ENCODE peak calls at places on chromosomes 6 and 20, in ten cellular contexts. V is fibroblast of pulmonary artery; F is brain microvascular endothelial cell; U is occipital lobe; E is NCI-H510A treated with DMSO at 0.1 percent for 48 hours; X is GM04503; W is NCI-H2081; O is CD8-positive, alpha-beta T cell; H is ureter; L is choroid plexus epithelial cell. T is an unnamed sample.

GRCh38 chr20:49394264-49394663 is 88.2 kb downstream of the KCNB1 start:
- DNase-seq in V (no peak), F (peak), U (no peak), E (no peak), X (no peak), W (no peak), O (no peak), H (no peak), L (peak), T (no peak)

GRCh38 chr20:36454664-36455427 is 86.5 kb upstream of the MYL9 start:
- DNase-seq in V (no peak), F (no peak), U (peak), E (no peak), X (no peak), W (no peak), O (no peak), H (no peak), L (no peak), T (no peak)

GRCh38 chr6:25297823-25298507 is 18.8 kb downstream of the CARMIL1 start:
- DNase-seq in V (no peak), F (no peak), U (no peak), E (no peak), X (no peak), W (no peak), O (no peak), H (no peak), L (no peak), T (no peak)

GRCh38 chr20:44056010-44056698 is 130.8 kb downstream of the JPH2 start:
- DNase-seq in V (no peak), F (peak), U (no peak), E (peak), X (no peak), W (no peak), O (peak), H (peak), L (peak), T (no peak)

GRCh38 chr6:21679761-21680265 is 86.3 kb downstream of the SOX4 start:
- DNase-seq in V (peak), F (peak), U (no peak), E (no peak), X (peak), W (no peak), O (no peak), H (no peak), L (peak), T (no peak)

GRCh38 chr20:24382330-24382729 is 87.1 kb upstream of the SYNDIG1 start:
- DNase-seq in V (no peak), F (no peak), U (peak), E (no peak), X (no peak), W (no peak), O (no peak), H (peak), L (no peak), T (no peak)

GRCh38 chr20:44762466-44763140 is 16.9 kb downstream of the KCNK15 start:
- DNase-seq in V (no peak), F (no peak), U (no peak), E (no peak), X (no peak), W (no peak), O (no peak), H (no peak), L (no peak), T (no peak)

GRCh38 chr6:3455121-3455489 is 1.7 kb downstream of the SLC22A23 start:
- DNase-seq in V (no peak), F (no peak), U (peak), E (no peak), X (no peak), W (no peak), O (no peak), H (no peak), L (no peak), T (peak)

GRCh38 chr6:44122821-44123220 is 4.4 kb downstream of the MRPL14 start:
- DNase-seq in V (peak), F (no peak), U (no peak), E (no peak), X (no peak), W (no peak), O (no peak), H (no peak), L (peak), T (no peak)

GRCh38 chr6:165871571-165871970 is 208.5 kb upstream of the PDE10A start:
- DNase-seq in V (no peak), F (no peak), U (no peak), E (no peak), X (no peak), W (no peak), O (no peak), H (no peak), L (no peak), T (no peak)

GRCh38 chr20:19314619-19315018 is 102.2 kb downstream of the SLC24A3 start:
- DNase-seq in V (no peak), F (no peak), U (no peak), E (no peak), X (no peak), W (no peak), O (no peak), H (peak), L (no peak), T (no peak)

GRCh38 chr6:333379-334002 is 41.2 kb downstream of the DUSP22 start:
- DNase-seq in V (no peak), F (no peak), U (no peak), E (no peak), X (no peak), W (no peak), O (no peak), H (no peak), L (no peak), T (no peak)

GRCh38 chr6:158207452-158207788 is 39.3 kb downstream of the GTF2H5 start:
- DNase-seq in V (peak), F (peak), U (no peak), E (no peak), X (no peak), W (no peak), O (no peak), H (no peak), L (peak), T (no peak)

GRCh38 chr20:64279826-64280459 is 24.4 kb downstream of the PCMTD2 start:
- DNase-seq in V (no peak), F (no peak), U (no peak), E (no peak), X (no peak), W (no peak), O (no peak), H (no peak), L (no peak), T (no peak)

GRCh38 chr20:31811796-31812728 is 7.1 kb upstream of the MYLK2 start:
- DNase-seq in V (peak), F (peak), U (no peak), E (no peak), X (no peak), W (no peak), O (no peak), H (no peak), L (peak), T (no peak)

GRCh38 chr6:160167547-160168391 is 46.2 kb downstream of the SLC22A1 start:
- DNase-seq in V (no peak), F (no peak), U (no peak), E (no peak), X (no peak), W (no peak), O (no peak), H (no peak), L (peak), T (peak)

GRCh38 chr6:48733581-48733980 is 622.6 kb upstream of the PTCHD4 start:
- DNase-seq in V (no peak), F (no peak), U (no peak), E (no peak), X (no peak), W (no peak), O (no peak), H (no peak), L (peak), T (no peak)

GRCh38 chr6:163370807-163371206 is 43.7 kb upstream of the QKI start:
- DNase-seq in V (no peak), F (no peak), U (no peak), E (no peak), X (no peak), W (no peak), O (no peak), H (no peak), L (no peak), T (no peak)

GRCh38 chr20:44166477-44166876 is 20.5 kb downstream of the JPH2 start:
- DNase-seq in V (peak), F (no peak), U (no peak), E (no peak), X (peak), W (no peak), O (no peak), H (peak), L (peak), T (no peak)

GRCh38 chr6:134363323-134364039 is 45.6 kb upstream of the SGK1 start:
- DNase-seq in V (peak), F (peak), U (no peak), E (no peak), X (no peak), W (no peak), O (no peak), H (no peak), L (peak), T (no peak)

GRCh38 chr6:141866731-141867502 is 265.8 kb upstream of the GJE1 start:
- DNase-seq in V (no peak), F (no peak), U (no peak), E (no peak), X (no peak), W (no peak), O (no peak), H (no peak), L (peak), T (no peak)

GRCh38 chr6:32113386-32114352 is 4.5 kb upstream of the TNXB start:
- DNase-seq in V (peak), F (peak), U (no peak), E (no peak), X (peak), W (no peak), O (no peak), H (peak), L (peak), T (peak)

GRCh38 chr6:75893058-75893775 is 144.2 kb downstream of the MYO6 start:
- DNase-seq in V (peak), F (peak), U (no peak), E (peak), X (peak), W (peak), O (no peak), H (no peak), L (peak), T (peak)

GRCh38 chr6:75757295-75757694 is 8.3 kb downstream of the MYO6 start:
- DNase-seq in V (no peak), F (no peak), U (no peak), E (no peak), X (no peak), W (no peak), O (no peak), H (no peak), L (no peak), T (no peak)

GRCh38 chr6:170286246-170286933 is 4.5 kb downstream of the DLL1 start:
- DNase-seq in V (peak), F (no peak), U (peak), E (no peak), X (no peak), W (peak), O (no peak), H (no peak), L (peak), T (peak)

GRCh38 chr6:16669227-16669626 is 92.0 kb downstream of the ATXN1 start:
- DNase-seq in V (peak), F (peak), U (no peak), E (no peak), X (no peak), W (peak), O (no peak), H (no peak), L (peak), T (no peak)

GRCh38 chr6:157531169-157531985 is 150.4 kb downstream of the ZDHHC14 start:
- DNase-seq in V (no peak), F (no peak), U (no peak), E (no peak), X (no peak), W (no peak), O (no peak), H (no peak), L (no peak), T (no peak)

GRCh38 chr6:134161036-134161435 is 108.6 kb upstream of the SLC2A12 start:
- DNase-seq in V (peak), F (no peak), U (no peak), E (no peak), X (no peak), W (no peak), O (no peak), H (no peak), L (peak), T (no peak)

GRCh38 chr6:105113422-105113821 is 66.4 kb downstream of the POPDC3 start:
- DNase-seq in V (no peak), F (no peak), U (no peak), E (no peak), X (no peak), W (no peak), O (no peak), H (no peak), L (no peak), T (no peak)

GRCh38 chr20:14538433-14538832 is 201.0 kb upstream of the FLRT3 start:
- DNase-seq in V (no peak), F (no peak), U (no peak), E (no peak), X (no peak), W (no peak), O (no peak), H (no peak), L (no peak), T (no peak)

GRCh38 chr20:58753267-58753928 is 60.8 kb downstream of the NPEPL1 start:
- DNase-seq in V (no peak), F (no peak), U (no peak), E (no peak), X (no peak), W (no peak), O (no peak), H (peak), L (no peak), T (peak)

GRCh38 chr6:27812078-27812804 is 100.0 kb downstream of the OR2B2 start:
- DNase-seq in V (no peak), F (no peak), U (no peak), E (no peak), X (no peak), W (no peak), O (no peak), H (no peak), L (no peak), T (no peak)

GRCh38 chr6:15317934-15318902 is 72.3 kb downstream of the JARID2 start:
- DNase-seq in V (no peak), F (peak), U (no peak), E (no peak), X (no peak), W (no peak), O (no peak), H (no peak), L (peak), T (no peak)

GRCh38 chr6:15948930-15949900 is 179.7 kb upstream of the MYLIP start:
- DNase-seq in V (peak), F (peak), U (no peak), E (peak), X (no peak), W (peak), O (no peak), H (no peak), L (peak), T (peak)

GRCh38 chr6:13360671-13361540 is 32.6 kb upstream of the TBC1D7 start:
- DNase-seq in V (peak), F (no peak), U (no peak), E (no peak), X (no peak), W (no peak), O (no peak), H (no peak), L (peak), T (no peak)

GRCh38 chr6:100228437-100229424 is 234.7 kb upstream of the MCHR2 start:
- DNase-seq in V (peak), F (peak), U (peak), E (peak), X (no peak), W (peak), O (peak), H (peak), L (peak), T (peak)